ENCODE peak calls at places on chromosomes 11 and 22, in seven cellular contexts. One of them, this sample, is unnamed.

GRCh38 chr11:28606930-28607329 is 498.7 kb downstream of the METTL15 start:
- DNase-seq in psoas muscle: no peak
- DNase-seq in A549: no peak
- DNase-seq in RWPE2: peak; percentile 42
- DNase-seq in tibial artery: no peak
- DNase-seq in Caco-2: no peak
- DNase-seq in left lung: peak; percentile 37
- DNase-seq in this sample: peak; percentile 65

GRCh38 chr22:21455334-21456089 is 11.7 kb upstream of the TMEM191C start:
- DNase-seq in psoas muscle: peak; percentile 35
- DNase-seq in A549: no peak
- DNase-seq in RWPE2: peak; percentile 33
- DNase-seq in tibial artery: no peak
- DNase-seq in Caco-2: no peak
- DNase-seq in left lung: peak; percentile 51
- DNase-seq in this sample: no peak

GRCh38 chr22:25360411-25360810 is 141.0 kb downstream of the CRYBB2 start:
- DNase-seq in psoas muscle: no peak
- DNase-seq in A549: no peak
- DNase-seq in RWPE2: no peak
- DNase-seq in tibial artery: no peak
- DNase-seq in Caco-2: no peak
- DNase-seq in left lung: peak; percentile 61
- DNase-seq in this sample: no peak

GRCh38 chr11:93169950-93170561 is 27.7 kb downstream of the SLC36A4 start:
- DNase-seq in psoas muscle: no peak
- DNase-seq in A549: peak; percentile 37
- DNase-seq in RWPE2: no peak
- DNase-seq in tibial artery: no peak
- DNase-seq in Caco-2: peak; percentile 36
- DNase-seq in left lung: no peak
- DNase-seq in this sample: peak; percentile 80

GRCh38 chr22:49627217-49628181 is 200.2 kb downstream of the BRD1 start:
- DNase-seq in psoas muscle: peak; percentile 39
- DNase-seq in A549: no peak
- DNase-seq in RWPE2: peak; percentile 35
- DNase-seq in tibial artery: no peak
- DNase-seq in Caco-2: no peak
- DNase-seq in left lung: peak; percentile 66
- DNase-seq in this sample: no peak

GRCh38 chr22:39122772-39123470 is 25.9 kb downstream of the APOBEC3H start:
- DNase-seq in psoas muscle: no peak
- DNase-seq in A549: no peak
- DNase-seq in RWPE2: no peak
- DNase-seq in tibial artery: no peak
- DNase-seq in Caco-2: no peak
- DNase-seq in left lung: peak; percentile 35
- DNase-seq in this sample: no peak

GRCh38 chr11:11391796-11392195 is 38.7 kb upstream of the CSNK2A3 start:
- DNase-seq in psoas muscle: no peak
- DNase-seq in A549: peak; percentile 23
- DNase-seq in RWPE2: no peak
- DNase-seq in tibial artery: no peak
- DNase-seq in Caco-2: no peak
- DNase-seq in left lung: no peak
- DNase-seq in this sample: peak; percentile 59

GRCh38 chr22:41445171-41446056 is 1.2 kb downstream of the TOB2 start:
- DNase-seq in psoas muscle: peak; percentile 76
- DNase-seq in A549: peak; percentile 30
- DNase-seq in RWPE2: no peak
- DNase-seq in tibial artery: no peak
- DNase-seq in Caco-2: no peak
- DNase-seq in left lung: no peak
- DNase-seq in this sample: peak; percentile 39

GRCh38 chr22:37896181-37896592 is 9.9 kb upstream of the MICALL1 start:
- DNase-seq in psoas muscle: no peak
- DNase-seq in A549: no peak
- DNase-seq in RWPE2: no peak
- DNase-seq in tibial artery: no peak
- DNase-seq in Caco-2: no peak
- DNase-seq in left lung: no peak
- DNase-seq in this sample: peak; percentile 71

GRCh38 chr11:77084581-77085191 is 17.9 kb downstream of the CAPN5 start:
- DNase-seq in psoas muscle: peak; percentile 44
- DNase-seq in A549: no peak
- DNase-seq in RWPE2: peak; percentile 46
- DNase-seq in tibial artery: peak; percentile 9
- DNase-seq in Caco-2: no peak
- DNase-seq in left lung: peak; percentile 79
- DNase-seq in this sample: no peak

GRCh38 chr11:13772223-13773046 is 104.0 kb downstream of the FAR1 start:
- DNase-seq in psoas muscle: no peak
- DNase-seq in A549: peak; percentile 72
- DNase-seq in RWPE2: no peak
- DNase-seq in tibial artery: no peak
- DNase-seq in Caco-2: peak; percentile 70
- DNase-seq in left lung: no peak
- DNase-seq in this sample: peak; percentile 84

GRCh38 chr11:78699606-78700005 is 124.9 kb upstream of the NARS2 start:
- DNase-seq in psoas muscle: no peak
- DNase-seq in A549: no peak
- DNase-seq in RWPE2: no peak
- DNase-seq in tibial artery: no peak
- DNase-seq in Caco-2: no peak
- DNase-seq in left lung: no peak
- DNase-seq in this sample: no peak

GRCh38 chr22:19749876-19750275 is 10.7 kb upstream of the TBX1 start:
- DNase-seq in psoas muscle: no peak
- DNase-seq in A549: no peak
- DNase-seq in RWPE2: no peak
- DNase-seq in tibial artery: no peak
- DNase-seq in Caco-2: no peak
- DNase-seq in left lung: no peak
- DNase-seq in this sample: no peak

GRCh38 chr11:102085864-102086551 is 24.2 kb upstream of the YAP1 start:
- DNase-seq in psoas muscle: no peak
- DNase-seq in A549: peak; percentile 84
- DNase-seq in RWPE2: no peak
- DNase-seq in tibial artery: no peak
- DNase-seq in Caco-2: peak; percentile 19
- DNase-seq in left lung: no peak
- DNase-seq in this sample: peak; percentile 41

GRCh38 chr11:65538915-65539374 is 14.1 kb downstream of the SCYL1 start:
- DNase-seq in psoas muscle: no peak
- DNase-seq in A549: no peak
- DNase-seq in RWPE2: no peak
- DNase-seq in tibial artery: no peak
- DNase-seq in Caco-2: no peak
- DNase-seq in left lung: no peak
- DNase-seq in this sample: no peak

GRCh38 chr22:27857441-27857840 is 55.9 kb upstream of the MN1 start:
- DNase-seq in psoas muscle: peak; percentile 71
- DNase-seq in A549: no peak
- DNase-seq in RWPE2: no peak
- DNase-seq in tibial artery: no peak
- DNase-seq in Caco-2: no peak
- DNase-seq in left lung: no peak
- DNase-seq in this sample: no peak

GRCh38 chr11:115324569-115325432 is 179.4 kb downstream of the CADM1 start:
- DNase-seq in psoas muscle: no peak
- DNase-seq in A549: peak; percentile 67
- DNase-seq in RWPE2: no peak
- DNase-seq in tibial artery: peak; percentile 21
- DNase-seq in Caco-2: peak; percentile 73
- DNase-seq in left lung: no peak
- DNase-seq in this sample: peak; percentile 74

DNA sequence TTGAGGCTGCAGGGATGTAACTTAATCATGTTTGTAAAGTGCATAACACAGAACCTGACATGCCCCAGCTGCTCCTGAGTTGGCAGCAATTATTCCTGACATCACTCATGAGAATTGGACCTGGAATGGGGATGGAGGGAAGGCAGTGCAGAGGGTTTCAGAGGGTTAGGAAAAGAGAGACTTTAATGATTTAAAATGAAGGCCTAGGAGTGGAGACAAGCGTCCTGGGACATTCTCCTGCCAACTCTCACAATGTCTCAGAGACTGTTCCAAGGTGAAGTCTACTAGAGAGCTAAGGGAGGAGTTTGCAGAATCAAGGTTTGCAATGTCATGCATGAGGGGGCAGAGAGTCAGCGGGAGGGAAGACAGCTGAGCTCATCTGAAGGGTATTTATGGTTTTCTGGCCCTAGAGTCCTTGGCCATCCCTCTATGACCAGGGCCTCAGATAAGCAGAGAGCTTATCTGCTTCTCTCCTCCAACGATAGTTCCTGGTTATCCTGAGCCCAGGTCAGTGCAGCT is 36.9 kb downstream of the GGTLC2 start:
- DNase-seq in psoas muscle: no peak
- DNase-seq in A549: no peak
- DNase-seq in RWPE2: no peak
- DNase-seq in tibial artery: no peak
- DNase-seq in Caco-2: peak; percentile 31
- DNase-seq in left lung: no peak
- DNase-seq in this sample: peak; percentile 42
- H3K4me3 ChIP-seq in psoas muscle: no peak overlapping the region
- H3K4me3 ChIP-seq in A549: no peak overlapping the region
- H3K4me3 ChIP-seq in RWPE2: no peak overlapping the region
- H3K4me3 ChIP-seq in tibial artery: no peak overlapping the region
- H3K4me3 ChIP-seq in Caco-2: no peak overlapping the region
- H3K4me3 ChIP-seq in left lung: no peak overlapping the region
- H3K4me3 ChIP-seq in this sample: no peak overlapping the region

DNA sequence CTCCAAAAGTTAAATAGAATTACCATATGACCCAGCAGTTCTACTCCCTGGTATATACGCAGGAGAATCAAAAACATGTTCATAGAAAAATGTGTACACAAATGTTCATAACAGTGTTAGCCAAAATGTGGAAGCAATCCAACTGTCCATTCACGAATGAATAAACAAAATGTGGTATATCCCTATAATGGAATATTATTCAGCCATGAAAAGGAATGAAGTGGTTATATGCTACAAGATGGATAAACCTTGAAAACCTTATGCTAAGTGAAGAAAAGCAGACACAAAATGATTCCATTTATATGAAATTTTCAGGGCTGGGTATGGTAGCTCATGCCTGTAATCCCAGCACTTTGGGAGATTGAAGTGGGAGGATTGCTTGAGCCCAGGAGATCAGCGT is 16.1 kb downstream of the POLD4 start:
- DNase-seq in psoas muscle: no peak
- DNase-seq in A549: no peak
- DNase-seq in RWPE2: no peak
- DNase-seq in tibial artery: no peak
- DNase-seq in Caco-2: no peak
- DNase-seq in left lung: no peak
- DNase-seq in this sample: no peak
- TF ChIP-seq CTCF in psoas muscle: no peak
- TF ChIP-seq CTCF in A549: no peak
- TF ChIP-seq CTCF in RWPE2: no peak
- TF ChIP-seq CTCF in tibial artery: no peak
- TF ChIP-seq CTCF in Caco-2: no peak
- TF ChIP-seq CTCF in left lung: no peak
- TF ChIP-seq CTCF in this sample: no peak

GRCh38 chr11:104061851-104062521 is 25.5 kb downstream of the DDI1 start:
- DNase-seq in psoas muscle: no peak
- DNase-seq in A549: no peak
- DNase-seq in RWPE2: no peak
- DNase-seq in tibial artery: no peak
- DNase-seq in Caco-2: no peak
- DNase-seq in left lung: no peak
- DNase-seq in this sample: peak; percentile 71

GRCh38 chr11:104054911-104055529 is 18.6 kb downstream of the DDI1 start:
- DNase-seq in psoas muscle: no peak
- DNase-seq in A549: no peak
- DNase-seq in RWPE2: no peak
- DNase-seq in tibial artery: no peak
- DNase-seq in Caco-2: no peak
- DNase-seq in left lung: no peak
- DNase-seq in this sample: no peak

GRCh38 chr11:104060820-104061219 is 24.4 kb downstream of the DDI1 start:
- DNase-seq in psoas muscle: no peak
- DNase-seq in A549: no peak
- DNase-seq in RWPE2: no peak
- DNase-seq in tibial artery: no peak
- DNase-seq in Caco-2: no peak
- DNase-seq in left lung: no peak
- DNase-seq in this sample: no peak

GRCh38 chr11:104060004-104060403 is 23.6 kb downstream of the DDI1 start:
- DNase-seq in psoas muscle: no peak
- DNase-seq in A549: no peak
- DNase-seq in RWPE2: no peak
- DNase-seq in tibial artery: no peak
- DNase-seq in Caco-2: no peak
- DNase-seq in left lung: no peak
- DNase-seq in this sample: peak; percentile 6

GRCh38 chr11:104057908-104058307 is 21.5 kb downstream of the DDI1 start:
- DNase-seq in psoas muscle: no peak
- DNase-seq in A549: no peak
- DNase-seq in RWPE2: no peak
- DNase-seq in tibial artery: no peak
- DNase-seq in Caco-2: no peak
- DNase-seq in left lung: no peak
- DNase-seq in this sample: no peak
- H3K4me3 ChIP-seq in psoas muscle: no peak overlapping the region
- H3K4me3 ChIP-seq in A549: no peak overlapping the region
- H3K4me3 ChIP-seq in RWPE2: no peak overlapping the region
- H3K4me3 ChIP-seq in tibial artery: no peak overlapping the region
- H3K4me3 ChIP-seq in Caco-2: no peak overlapping the region
- H3K4me3 ChIP-seq in left lung: no peak overlapping the region
- H3K4me3 ChIP-seq in this sample: no peak overlapping the region

DNA sequence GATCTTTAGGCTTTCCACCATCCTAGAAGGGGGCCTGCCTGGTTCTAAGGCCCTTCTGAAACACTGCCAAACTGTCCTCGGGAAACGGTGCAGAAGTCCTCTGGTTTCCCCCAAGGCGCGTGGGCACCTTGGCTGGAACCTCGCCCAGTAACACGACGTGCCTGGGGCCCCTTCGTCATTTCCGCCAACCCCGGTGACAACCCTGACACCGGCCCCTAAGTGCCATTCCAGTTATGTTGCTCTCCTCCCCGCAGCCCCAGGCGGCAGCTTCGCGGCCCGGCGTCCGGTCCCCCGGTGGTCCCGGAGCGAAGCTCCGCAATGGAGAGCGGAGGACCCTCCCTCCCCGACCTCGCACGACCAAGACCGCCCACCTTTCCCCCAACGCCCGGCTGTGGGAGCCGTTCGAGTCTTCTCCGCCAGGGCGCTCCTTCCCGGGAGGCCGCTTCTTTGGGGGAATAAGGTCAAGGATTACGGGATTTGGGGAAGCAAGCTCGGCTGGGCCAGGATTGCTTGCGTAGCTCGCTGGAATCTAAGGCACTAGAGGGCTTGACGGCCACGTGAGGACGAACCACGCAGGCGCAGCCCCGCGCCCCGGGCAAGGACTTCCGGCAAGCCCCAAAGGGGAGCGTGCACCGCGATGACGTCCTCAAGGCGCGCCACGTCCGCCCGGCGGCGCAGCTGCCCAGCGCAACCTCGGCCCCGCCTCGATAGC is 648 bp downstream of the RNH1 start:
- DNase-seq in psoas muscle: peak; percentile 100
- DNase-seq in A549: peak; percentile 99
- DNase-seq in RWPE2: peak; percentile 98
- DNase-seq in tibial artery: peak; percentile 95
- DNase-seq in Caco-2: peak; percentile 99
- DNase-seq in left lung: peak; percentile 100
- DNase-seq in this sample: peak; percentile 99
- TF ChIP-seq CTCF in psoas muscle: no peak
- TF ChIP-seq CTCF in A549: no peak
- TF ChIP-seq CTCF in RWPE2: no peak
- TF ChIP-seq CTCF in tibial artery: no peak
- TF ChIP-seq CTCF in Caco-2: no peak
- TF ChIP-seq CTCF in left lung: no peak
- TF ChIP-seq CTCF in this sample: no peak

GRCh38 chr11:17154409-17155159 is 53.2 kb downstream of the PIK3C2A start:
- DNase-seq in psoas muscle: no peak
- DNase-seq in A549: no peak
- DNase-seq in RWPE2: no peak
- DNase-seq in tibial artery: no peak
- DNase-seq in Caco-2: no peak
- DNase-seq in left lung: no peak
- DNase-seq in this sample: no peak
- H3K4me3 ChIP-seq in psoas muscle: no peak overlapping the region
- H3K4me3 ChIP-seq in A549: no peak overlapping the region
- H3K4me3 ChIP-seq in RWPE2: no peak overlapping the region
- H3K4me3 ChIP-seq in tibial artery: no peak overlapping the region
- H3K4me3 ChIP-seq in Caco-2: no peak overlapping the region
- H3K4me3 ChIP-seq in left lung: no peak overlapping the region
- H3K4me3 ChIP-seq in this sample: no peak overlapping the region